ENCODE peak calls at places on chromosomes 3 and 15, in five cellular contexts. P is upper lobe of right lung; G is uterus; Z is K562; M is CD8-positive, alpha-beta memory T cell. D is an unnamed sample.

GRCh38 chr3:30649572-30650310 is 43.3 kb downstream of the TGFBR2 start:
- DNase-seq in M (no peak), G (no peak), Z (no peak), P (no peak), D (no peak)

GRCh38 chr3:59451800-59452741 is 402.2 kb upstream of the CFAP20DC start:
- DNase-seq in Z (no peak), M (peak), G (no peak), P (no peak), D (no peak)

GRCh38 chr15:57640935-57641682 is 49.4 kb downstream of the MYZAP start:
- DNase-seq in M (no peak), P (no peak), G (no peak), Z (peak), D (no peak)

GRCh38 chr3:195809291-195809785 is 2.4 kb downstream of the MUC4 start:
- DNase-seq in P (no peak), Z (no peak), G (no peak), M (no peak), D (no peak)

GRCh38 chr15:63198315-63198714 is 8.9 kb downstream of the RAB8B start:
- DNase-seq in G (no peak), M (no peak), Z (no peak), P (no peak), D (no peak)

GRCh38 chr3:13106308-13106970 is 33.2 kb upstream of the IQSEC1 start:
- DNase-seq in G (no peak), M (no peak), P (peak), Z (no peak), D (no peak)

GRCh38 chr3:161854232-161854771 is 357.7 kb downstream of the OTOL1 start:
- DNase-seq in P (no peak), Z (no peak), G (no peak), M (no peak), D (no peak)

GRCh38 chr3:136250862-136251460 is 821 bp downstream of the PCCB start:
- DNase-seq in G (peak), Z (peak), P (peak), M (peak), D (peak)

GRCh38 chr3:58647661-58648141 is 18.9 kb downstream of the FAM3D start:
- DNase-seq in P (no peak), M (no peak), Z (no peak), G (no peak), D (no peak)

GRCh38 chr15:39472661-39473657 is 107.9 kb upstream of the THBS1 start:
- DNase-seq in Z (no peak), P (peak), M (no peak), G (peak), D (peak)

GRCh38 chr3:50138266-50139230 is 16.6 kb upstream of the SEMA3F start:
- DNase-seq in G (no peak), M (no peak), P (no peak), Z (no peak), D (no peak)

GRCh38 chr3:75192065-75192658 is 472.0 kb upstream of the FRG2C start:
- DNase-seq in G (peak), Z (peak), P (no peak), M (peak), D (no peak)

GRCh38 chr3:167102071-167102470 is 278.0 kb downstream of the ZBBX start:
- DNase-seq in P (no peak), Z (no peak), M (no peak), G (no peak), D (no peak)

GRCh38 chr3:108159865-108160264 is 62.4 kb downstream of the IFT57 start:
- DNase-seq in Z (no peak), P (no peak), M (no peak), G (no peak), D (no peak)

GRCh38 chr3:62604746-62605351 is 231.5 kb upstream of the FEZF2 start:
- DNase-seq in G (no peak), M (no peak), P (no peak), Z (no peak), D (no peak)

GRCh38 chr15:78909791-78910228 is 35.0 kb downstream of the CTSH start:
- DNase-seq in P (no peak), M (no peak), Z (peak), G (no peak), D (no peak)

GRCh38 chr3:63278171-63278999 is at the start of gene SYNPR:
- DNase-seq in G (no peak), P (no peak), M (no peak), Z (no peak), D (no peak)

GRCh38 chr3:113261996-113262665 is 50.8 kb downstream of the BOC start:
- DNase-seq in Z (no peak), G (peak), P (no peak), M (no peak), D (no peak)

GRCh38 chr3:37680393-37680792 is 181.3 kb upstream of the CTDSPL start:
- DNase-seq in G (no peak), M (no peak), P (no peak), Z (no peak), D (no peak)

GRCh38 chr3:138332472-138333073 is 2.9 kb upstream of the NME9 start:
- DNase-seq in M (peak), G (no peak), P (no peak), Z (peak), D (no peak)

GRCh38 chr15:62469874-62470688 is 305.0 kb upstream of the C2CD4B start:
- DNase-seq in Z (no peak), P (no peak), G (peak), M (no peak), D (peak)

GRCh38 chr3:27095588-27096222 is 273.5 kb downstream of the NEK10 start:
- DNase-seq in G (no peak), P (no peak), Z (no peak), M (no peak), D (no peak)

GRCh38 chr3:117887896-117888295 is 1146.8 kb downstream of the IGSF11 start:
- DNase-seq in M (no peak), G (no peak), Z (no peak), P (no peak), D (no peak)

GRCh38 chr15:63348392-63348791 is 33.3 kb downstream of the CA12 start:
- DNase-seq in P (peak), G (no peak), Z (no peak), M (no peak), D (no peak)

GRCh38 chr3:64048631-64049061 is 25.4 kb upstream of the PSMD6 start:
- DNase-seq in P (no peak), M (no peak), G (no peak), Z (no peak), D (no peak)

GRCh38 chr15:80849308-80849707 is 70.1 kb downstream of the CEMIP start:
- DNase-seq in G (no peak), P (peak), Z (no peak), M (no peak), D (peak)

GRCh38 chr15:27339138-27339537 is 368.2 kb downstream of the GABRG3 start:
- DNase-seq in P (no peak), M (no peak), Z (no peak), G (no peak), D (no peak)

GRCh38 chr3:99789322-99789721 is 28.3 kb upstream of the CMSS1 start:
- DNase-seq in Z (no peak), G (no peak), P (no peak), M (no peak), D (no peak)

GRCh38 chr3:113268306-113268705 is 56.9 kb downstream of the BOC start:
- DNase-seq in M (no peak), P (no peak), G (no peak), Z (no peak), D (no peak)

GRCh38 chr3:37813403-37813802 is 48.3 kb upstream of the CTDSPL start:
- DNase-seq in G (no peak), P (no peak), Z (no peak), M (no peak), D (no peak)

GRCh38 chr15:29568840-29569532 is 253.3 kb downstream of the TJP1 start:
- DNase-seq in Z (no peak), M (no peak), G (no peak), P (no peak), D (no peak)
- H3K4me3 ChIP-seq in Z (no peak), M (no peak), G (no peak), P (no peak), D (no peak)

GRCh38 chr3:40845916-40846315 is 321.2 kb downstream of the ZNF621 start:
- DNase-seq in P (no peak), Z (no peak), G (no peak), M (no peak), D (no peak)

GRCh38 chr3:40843208-40843624 is 318.5 kb downstream of the ZNF621 start:
- DNase-seq in P (no peak), G (no peak), M (no peak), Z (no peak), D (no peak)

GRCh38 chr3:40845447-40845846 is 320.7 kb downstream of the ZNF621 start:
- DNase-seq in M (no peak), Z (no peak), G (no peak), P (no peak), D (no peak)

GRCh38 chr3:40842714-40843113 is 318.0 kb downstream of the ZNF621 start:
- DNase-seq in P (no peak), M (no peak), Z (no peak), G (no peak), D (no peak)

GRCh38 chr3:40843851-40844548 is 319.2 kb downstream of the ZNF621 start:
- DNase-seq in P (no peak), M (no peak), Z (no peak), G (no peak), D (no peak)
- H3K27ac ChIP-seq in P (no peak), M (no peak), Z (no peak), G (peak), D (no peak)

GRCh38 chr3:2096196-2096595 is 2.5 kb upstream of the CNTN4 start:
- DNase-seq in M (no peak), P (no peak), G (no peak), Z (no peak), D (no peak)
- H3K4me3 ChIP-seq in M (no peak), P (no peak), G (no peak), Z (no peak), D (no peak)

GRCh38 chr3:133479401-133479800 is 79.5 kb downstream of the BFSP2 start:
- DNase-seq in G (no peak), P (no peak), M (peak), Z (no peak), D (no peak)
- H3K27ac ChIP-seq in G (no peak), P (no peak), M (no peak), Z (no peak), D (no peak)

D was measured in gastrocnemius medialis.